ENCODE peak calls at places on chromosomes 7 and 10, in six cellular contexts. One of them, this sample, is unnamed.

GRCh38 chr10:1368772-1369171 is 312.6 kb downstream of the WDR37 start:
- DNase-seq in endothelial cell: peak
- DNase-seq in AG10803: no peak
- DNase-seq in mucosa of descending colon: peak
- DNase-seq in left ventricle myocardium inferior: no peak
- DNase-seq in GM03348: no peak
- DNase-seq in this sample: peak

GRCh38 chr7:107276220-107276827 is 107.5 kb downstream of the HBP1 start:
- DNase-seq in endothelial cell: no peak
- DNase-seq in AG10803: no peak
- DNase-seq in mucosa of descending colon: no peak
- DNase-seq in left ventricle myocardium inferior: no peak
- DNase-seq in GM03348: no peak
- DNase-seq in this sample: no peak

GRCh38 chr7:138024334-138024691 is 22.4 kb upstream of the CREB3L2 start:
- DNase-seq in endothelial cell: no peak
- DNase-seq in AG10803: no peak
- DNase-seq in mucosa of descending colon: no peak
- DNase-seq in left ventricle myocardium inferior: no peak
- DNase-seq in GM03348: no peak
- DNase-seq in this sample: no peak

GRCh38 chr10:59648711-59649201 is 60.9 kb downstream of the SLC16A9 start:
- DNase-seq in endothelial cell: no peak
- DNase-seq in AG10803: peak
- DNase-seq in mucosa of descending colon: no peak
- DNase-seq in left ventricle myocardium inferior: no peak
- DNase-seq in GM03348: peak
- DNase-seq in this sample: peak

GRCh38 chr10:68223535-68224165 is 8.3 kb downstream of the ATOH7 start:
- DNase-seq in endothelial cell: no peak
- DNase-seq in AG10803: no peak
- DNase-seq in mucosa of descending colon: peak
- DNase-seq in left ventricle myocardium inferior: no peak
- DNase-seq in GM03348: no peak
- DNase-seq in this sample: no peak

GRCh38 chr7:117283371-117283770 is 39.5 kb downstream of the WNT2 start:
- DNase-seq in endothelial cell: no peak
- DNase-seq in AG10803: peak
- DNase-seq in mucosa of descending colon: no peak
- DNase-seq in left ventricle myocardium inferior: no peak
- DNase-seq in GM03348: peak
- DNase-seq in this sample: no peak

GRCh38 chr10:58971806-58972491 is 204.5 kb upstream of the PHYHIPL start:
- DNase-seq in endothelial cell: no peak
- DNase-seq in AG10803: no peak
- DNase-seq in mucosa of descending colon: no peak
- DNase-seq in left ventricle myocardium inferior: no peak
- DNase-seq in GM03348: no peak
- DNase-seq in this sample: peak

GRCh38 chr7:140375808-140376730 is 22.3 kb downstream of the SLC37A3 start:
- DNase-seq in endothelial cell: no peak
- DNase-seq in AG10803: no peak
- DNase-seq in mucosa of descending colon: no peak
- DNase-seq in left ventricle myocardium inferior: no peak
- DNase-seq in GM03348: no peak
- DNase-seq in this sample: no peak

GRCh38 chr7:143512488-143513340 is 35.0 kb downstream of the TAS2R41 start:
- DNase-seq in endothelial cell: no peak
- DNase-seq in AG10803: no peak
- DNase-seq in mucosa of descending colon: no peak
- DNase-seq in left ventricle myocardium inferior: no peak
- DNase-seq in GM03348: peak
- DNase-seq in this sample: no peak

GRCh38 chr10:100506596-100507356 is 12.9 kb downstream of the SEC31B start:
- DNase-seq in endothelial cell: no peak
- DNase-seq in AG10803: peak
- DNase-seq in mucosa of descending colon: no peak
- DNase-seq in left ventricle myocardium inferior: no peak
- DNase-seq in GM03348: peak
- DNase-seq in this sample: no peak

GRCh38 chr10:27620425-27621397 is 116.6 kb downstream of the RAB18 start:
- DNase-seq in endothelial cell: no peak
- DNase-seq in AG10803: peak
- DNase-seq in mucosa of descending colon: no peak
- DNase-seq in left ventricle myocardium inferior: peak
- DNase-seq in GM03348: peak
- DNase-seq in this sample: no peak

GRCh38 chr10:31961264-31961663 is 32.6 kb upstream of the ARHGAP12 start:
- DNase-seq in endothelial cell: no peak
- DNase-seq in AG10803: no peak
- DNase-seq in mucosa of descending colon: no peak
- DNase-seq in left ventricle myocardium inferior: no peak
- DNase-seq in GM03348: no peak
- DNase-seq in this sample: no peak

GRCh38 chr10:95655571-95656290 is 780 bp downstream of the ALDH18A1 start:
- DNase-seq in endothelial cell: no peak
- DNase-seq in AG10803: peak
- DNase-seq in mucosa of descending colon: no peak
- DNase-seq in left ventricle myocardium inferior: no peak
- DNase-seq in GM03348: peak
- DNase-seq in this sample: no peak

GRCh38 chr10:132355754-132356153 is 23.8 kb downstream of the LRRC27 start:
- DNase-seq in endothelial cell: no peak
- DNase-seq in AG10803: no peak
- DNase-seq in mucosa of descending colon: no peak
- DNase-seq in left ventricle myocardium inferior: no peak
- DNase-seq in GM03348: no peak
- DNase-seq in this sample: no peak

GRCh38 chr10:52778511-52779392 is 6.2 kb upstream of the MBL2 start:
- DNase-seq in endothelial cell: peak
- DNase-seq in AG10803: peak
- DNase-seq in mucosa of descending colon: no peak
- DNase-seq in left ventricle myocardium inferior: no peak
- DNase-seq in GM03348: peak
- DNase-seq in this sample: peak

GRCh38 chr7:7512861-7513597 is 22.6 kb downstream of the COL28A1 start:
- DNase-seq in endothelial cell: no peak
- DNase-seq in AG10803: no peak
- DNase-seq in mucosa of descending colon: peak
- DNase-seq in left ventricle myocardium inferior: no peak
- DNase-seq in GM03348: no peak
- DNase-seq in this sample: no peak

GRCh38 chr10:451021-451471 is 238.4 kb downstream of the DIP2C start:
- DNase-seq in endothelial cell: no peak
- DNase-seq in AG10803: no peak
- DNase-seq in mucosa of descending colon: no peak
- DNase-seq in left ventricle myocardium inferior: no peak
- DNase-seq in GM03348: no peak
- DNase-seq in this sample: no peak

GRCh38 chr10:65618125-65618524 is 1307.7 kb upstream of the LRRTM3 start:
- DNase-seq in endothelial cell: no peak
- DNase-seq in AG10803: peak
- DNase-seq in mucosa of descending colon: no peak
- DNase-seq in left ventricle myocardium inferior: no peak
- DNase-seq in GM03348: no peak
- DNase-seq in this sample: no peak

GRCh38 chr7:132383962-132384361 is 192.3 kb downstream of the PLXNA4 start:
- DNase-seq in endothelial cell: no peak
- DNase-seq in AG10803: no peak
- DNase-seq in mucosa of descending colon: no peak
- DNase-seq in left ventricle myocardium inferior: no peak
- DNase-seq in GM03348: no peak
- DNase-seq in this sample: no peak

GRCh38 chr10:60570941-60571340 is 181.3 kb upstream of the ANK3 start:
- DNase-seq in endothelial cell: no peak
- DNase-seq in AG10803: no peak
- DNase-seq in mucosa of descending colon: no peak
- DNase-seq in left ventricle myocardium inferior: no peak
- DNase-seq in GM03348: no peak
- DNase-seq in this sample: peak

GRCh38 chr10:113463777-113464176 is 89.1 kb upstream of the HABP2 start:
- DNase-seq in endothelial cell: peak
- DNase-seq in AG10803: peak
- DNase-seq in mucosa of descending colon: no peak
- DNase-seq in left ventricle myocardium inferior: no peak
- DNase-seq in GM03348: peak
- DNase-seq in this sample: no peak

GRCh38 chr10:17663450-17663849 is 19.5 kb downstream of the STAM start:
- DNase-seq in endothelial cell: no peak
- DNase-seq in AG10803: no peak
- DNase-seq in mucosa of descending colon: no peak
- DNase-seq in left ventricle myocardium inferior: no peak
- DNase-seq in GM03348: no peak
- DNase-seq in this sample: no peak

GRCh38 chr7:14739496-14740185 is 162.9 kb downstream of the DGKB start:
- DNase-seq in endothelial cell: no peak
- DNase-seq in AG10803: no peak
- DNase-seq in mucosa of descending colon: no peak
- DNase-seq in left ventricle myocardium inferior: no peak
- DNase-seq in GM03348: no peak
- DNase-seq in this sample: no peak

GRCh38 chr10:30812018-30812851 is 182.7 kb upstream of the LYZL2 start:
- DNase-seq in endothelial cell: no peak
- DNase-seq in AG10803: peak
- DNase-seq in mucosa of descending colon: no peak
- DNase-seq in left ventricle myocardium inferior: peak
- DNase-seq in GM03348: peak
- DNase-seq in this sample: no peak

GRCh38 chr7:158734861-158735260 is 30.3 kb upstream of the NCAPG2 start:
- DNase-seq in endothelial cell: no peak
- DNase-seq in AG10803: peak
- DNase-seq in mucosa of descending colon: no peak
- DNase-seq in left ventricle myocardium inferior: no peak
- DNase-seq in GM03348: no peak
- DNase-seq in this sample: no peak

GRCh38 chr10:11551915-11552602 is 59.4 kb downstream of the USP6NL start:
- DNase-seq in endothelial cell: no peak
- DNase-seq in AG10803: peak
- DNase-seq in mucosa of descending colon: no peak
- DNase-seq in left ventricle myocardium inferior: no peak
- DNase-seq in GM03348: peak
- DNase-seq in this sample: no peak

GRCh38 chr7:24152356-24152755 is 131.6 kb upstream of the NPY start:
- DNase-seq in endothelial cell: no peak
- DNase-seq in AG10803: no peak
- DNase-seq in mucosa of descending colon: no peak
- DNase-seq in left ventricle myocardium inferior: no peak
- DNase-seq in GM03348: no peak
- DNase-seq in this sample: no peak

GRCh38 chr7:127776776-127777390 is 124.9 kb downstream of the SND1 start:
- DNase-seq in endothelial cell: no peak
- DNase-seq in AG10803: peak
- DNase-seq in mucosa of descending colon: no peak
- DNase-seq in left ventricle myocardium inferior: no peak
- DNase-seq in GM03348: peak
- DNase-seq in this sample: no peak

GRCh38 chr7:135299245-135299644 is 65.6 kb downstream of the STRA8 start:
- DNase-seq in endothelial cell: no peak
- DNase-seq in AG10803: no peak
- DNase-seq in mucosa of descending colon: no peak
- DNase-seq in left ventricle myocardium inferior: no peak
- DNase-seq in GM03348: no peak
- DNase-seq in this sample: no peak

GRCh38 chr7:84196007-84196551 is 1.5 kb upstream of the SEMA3A start:
- DNase-seq in endothelial cell: no peak
- DNase-seq in AG10803: peak
- DNase-seq in mucosa of descending colon: no peak
- DNase-seq in left ventricle myocardium inferior: no peak
- DNase-seq in GM03348: peak
- DNase-seq in this sample: peak

GRCh38 chr7:103569621-103570305 is 123.8 kb upstream of the SLC26A5 start:
- DNase-seq in endothelial cell: no peak
- DNase-seq in AG10803: no peak
- DNase-seq in mucosa of descending colon: no peak
- DNase-seq in left ventricle myocardium inferior: no peak
- DNase-seq in GM03348: no peak
- DNase-seq in this sample: no peak

GRCh38 chr10:118799779-118800178 is 45.0 kb upstream of the CACUL1 start:
- DNase-seq in endothelial cell: no peak
- DNase-seq in AG10803: peak
- DNase-seq in mucosa of descending colon: no peak
- DNase-seq in left ventricle myocardium inferior: no peak
- DNase-seq in GM03348: no peak
- DNase-seq in this sample: no peak

GRCh38 chr7:158109364-158110033 is 478.1 kb downstream of the PTPRN2 start:
- DNase-seq in endothelial cell: no peak
- DNase-seq in AG10803: no peak
- DNase-seq in mucosa of descending colon: no peak
- DNase-seq in left ventricle myocardium inferior: no peak
- DNase-seq in GM03348: no peak
- DNase-seq in this sample: no peak

GRCh38 chr10:71382757-71383156 is 14.0 kb upstream of the CDH23 start:
- DNase-seq in endothelial cell: no peak
- DNase-seq in AG10803: peak
- DNase-seq in mucosa of descending colon: no peak
- DNase-seq in left ventricle myocardium inferior: no peak
- DNase-seq in GM03348: no peak
- DNase-seq in this sample: no peak

GRCh38 chr10:86047588-86047987 is 319.0 kb downstream of the GRID1 start:
- DNase-seq in endothelial cell: no peak
- DNase-seq in AG10803: no peak
- DNase-seq in mucosa of descending colon: no peak
- DNase-seq in left ventricle myocardium inferior: no peak
- DNase-seq in GM03348: no peak
- DNase-seq in this sample: no peak

GRCh38 chr7:137852108-137852507 is 5.3 kb upstream of the DGKI start:
- DNase-seq in endothelial cell: no peak
- DNase-seq in AG10803: no peak
- DNase-seq in mucosa of descending colon: no peak
- DNase-seq in left ventricle myocardium inferior: no peak
- DNase-seq in GM03348: no peak
- DNase-seq in this sample: no peak

GRCh38 chr10:58704226-58705200 is 191.8 kb downstream of the BICC1 start:
- DNase-seq in endothelial cell: no peak
- DNase-seq in AG10803: peak
- DNase-seq in mucosa of descending colon: no peak
- DNase-seq in left ventricle myocardium inferior: no peak
- DNase-seq in GM03348: peak
- DNase-seq in this sample: no peak